ENCODE peak calls at places on chromosomes 6 and 20, in eight cellular contexts. G, E, Z, I, X, J, Q and T are unnamed samples.

GRCh38 chr6:134175532-134176282 is 123.3 kb upstream of the SLC2A12 start:
- DNase-seq in G (peak; percentile 46), E (peak; percentile 81), Z (peak; percentile 40), I (peak; percentile 49), X (no peak), J (peak; percentile 88), Q (peak; percentile 88), T (peak; percentile 73)

GRCh38 chr20:41287327-41287726 is 30.2 kb downstream of the ZHX3 start:
- DNase-seq in G (no peak), E (no peak), Z (no peak), I (no peak), X (no peak), J (no peak), Q (peak; percentile 57), T (no peak)

GRCh38 chr6:12485226-12485764 is 195.1 kb downstream of the EDN1 start:
- DNase-seq in G (no peak), E (no peak), Z (no peak), I (no peak), X (no peak), J (no peak), Q (no peak), T (no peak)

GRCh38 chr6:8446391-8446790 is 11.0 kb upstream of the SLC35B3 start:
- DNase-seq in G (no peak), E (no peak), Z (no peak), I (no peak), X (no peak), J (no peak), Q (no peak), T (no peak)

GRCh38 chr20:51345601-51346101 is 196.9 kb downstream of the NFATC2 start:
- DNase-seq in G (no peak), E (no peak), Z (no peak), I (no peak), X (no peak), J (peak; percentile 28), Q (peak; percentile 64), T (no peak)

GRCh38 chr6:3390698-3391097 is 66.2 kb downstream of the SLC22A23 start:
- DNase-seq in G (peak; percentile 98), E (no peak), Z (no peak), I (no peak), X (no peak), J (no peak), Q (peak; percentile 90), T (no peak)

GRCh38 chr6:170177383-170178265 is 113.3 kb downstream of the DLL1 start:
- DNase-seq in G (no peak), E (peak; percentile 44), Z (no peak), I (peak; percentile 42), X (no peak), J (no peak), Q (no peak), T (no peak)

GRCh38 chr20:3088031-3088430 is 3.5 kb upstream of the AVP start:
- DNase-seq in G (no peak), E (peak; percentile 24), Z (no peak), I (no peak), X (no peak), J (no peak), Q (no peak), T (no peak)

GRCh38 chr6:72250664-72251063 is 364.3 kb downstream of the RIMS1 start:
- DNase-seq in G (no peak), E (no peak), Z (no peak), I (no peak), X (no peak), J (no peak), Q (peak; percentile 10), T (no peak)

GRCh38 chr6:47241742-47242482 is 67.8 kb downstream of the TNFRSF21 start:
- DNase-seq in G (no peak), E (peak; percentile 38), Z (no peak), I (no peak), X (no peak), J (no peak), Q (peak; percentile 55), T (no peak)

GRCh38 chr6:149864578-149865535 is 698 bp upstream of the LRP11 start:
- DNase-seq in G (no peak), E (peak; percentile 74), Z (peak; percentile 51), I (peak; percentile 71), X (peak; percentile 81), J (peak; percentile 52), Q (peak; percentile 78), T (no peak)

GRCh38 chr6:148309301-148309700 is 33.3 kb upstream of the SASH1 start:
- DNase-seq in G (no peak), E (no peak), Z (no peak), I (no peak), X (no peak), J (no peak), Q (no peak), T (no peak)

GRCh38 chr20:40743172-40743775 is 54.2 kb upstream of the MAFB start:
- DNase-seq in G (no peak), E (no peak), Z (no peak), I (no peak), X (peak; percentile 65), J (no peak), Q (no peak), T (no peak)

GRCh38 chr20:23331951-23332350 is 18.6 kb upstream of the NXT1 start:
- DNase-seq in G (peak; percentile 26), E (no peak), Z (no peak), I (no peak), X (no peak), J (no peak), Q (peak; percentile 47), T (no peak)

GRCh38 chr6:137945149-137945498 is 78.1 kb downstream of the TNFAIP3 start:
- DNase-seq in G (no peak), E (no peak), Z (no peak), I (no peak), X (no peak), J (no peak), Q (no peak), T (no peak)
- TF ChIP-seq CTCF in G (no peak), E (no peak), Z (no peak), I (no peak), X (peak; percentile 5), J (no peak), Q (no peak), T (no peak)

DNA sequence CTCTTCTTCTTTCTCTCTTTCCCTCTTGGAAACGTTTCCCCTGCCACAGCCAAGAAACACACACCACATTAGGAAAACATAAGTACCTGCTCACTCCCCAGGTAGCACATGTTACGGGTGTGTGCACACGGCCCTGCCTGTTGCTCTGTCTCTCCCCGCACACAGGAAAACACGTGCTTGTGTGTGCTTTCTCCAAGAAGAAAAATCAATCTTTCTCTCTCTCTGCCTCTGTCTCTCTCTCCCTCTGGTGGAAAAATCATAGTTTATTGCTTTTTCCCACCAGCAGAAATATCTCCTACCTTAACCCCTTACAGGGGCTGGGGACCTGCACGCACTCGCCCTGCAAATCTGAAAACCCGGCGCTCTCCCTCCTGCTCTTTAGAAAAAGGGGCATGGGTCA is 102.3 kb downstream of the EDN3 start:
- DNase-seq in G (no peak), E (no peak), Z (peak; percentile 4), I (peak; percentile 41), X (no peak), J (no peak), Q (no peak), T (no peak)
- TF ChIP-seq CTCF in G (no peak), E (no peak), Z (no peak), I (no peak), X (no peak), J (no peak), Q (no peak), T (no peak)

DNA sequence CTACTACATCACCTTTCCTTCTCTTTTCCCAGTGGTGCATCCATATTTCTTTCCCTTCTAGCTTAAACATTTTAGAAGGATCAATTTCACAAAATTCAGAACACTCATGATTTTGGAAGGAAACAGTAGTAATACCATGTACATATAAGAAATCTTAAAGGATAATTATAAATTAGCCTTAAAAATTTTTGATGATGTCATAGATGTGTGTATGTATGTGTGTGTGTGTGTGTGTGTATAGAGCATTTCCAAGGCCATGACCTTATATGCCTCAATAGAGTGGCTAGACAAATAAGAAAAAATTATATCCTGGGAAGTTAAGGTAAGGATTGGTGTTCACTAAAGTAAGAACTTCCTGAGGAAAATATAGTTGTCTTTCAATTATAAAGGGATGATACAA is 24.1 kb upstream of the HS3ST5 start:
- DNase-seq in G (no peak), E (no peak), Z (no peak), I (no peak), X (no peak), J (no peak), Q (no peak), T (no peak)
- TF ChIP-seq CTCF in G (no peak), E (no peak), Z (no peak), I (no peak), X (no peak), J (no peak), Q (no peak), T (no peak)

GRCh38 chr6:40918035-40918651 is 120.9 kb downstream of the UNC5CL start:
- DNase-seq in G (no peak), E (no peak), Z (no peak), I (no peak), X (no peak), J (no peak), Q (no peak), T (no peak)
- TF ChIP-seq CTCF in G (no peak), E (no peak), Z (no peak), I (no peak), X (no peak), J (no peak), Q (no peak), T (no peak)

GRCh38 chr6:85864453-85865401 is 222.0 kb upstream of the SYNCRIP start:
- DNase-seq in G (no peak), E (peak; percentile 20), Z (no peak), I (no peak), X (no peak), J (peak; percentile 49), Q (peak; percentile 43), T (no peak)
- TF ChIP-seq CTCF in G (peak; percentile 25), E (no peak), Z (no peak), I (no peak), X (no peak), J (no peak), Q (peak; percentile 20), T (no peak)